ENCODE peak calls at places on chromosome 18, in four cellular contexts. One of them, this sample, is unnamed.

GRCh38 chr18:77016936-77017335 is 115.6 kb downstream of the MBP start:
- DNase-seq in pulmonary artery endothelial cell: no peak
- DNase-seq in midbrain: peak
- DNase-seq in NCI-H526 treated with DMSO at 0.1 percent for 48 hours: no peak
- DNase-seq in this sample: no peak

GRCh38 chr18:49045585-49045984 is 94.8 kb upstream of the SMAD7 start:
- DNase-seq in pulmonary artery endothelial cell: no peak
- DNase-seq in midbrain: no peak
- DNase-seq in NCI-H526 treated with DMSO at 0.1 percent for 48 hours: no peak
- DNase-seq in this sample: no peak

GRCh38 chr18:58158459-58158858 is 114.4 kb downstream of the NEDD4L start:
- DNase-seq in pulmonary artery endothelial cell: no peak
- DNase-seq in midbrain: no peak
- DNase-seq in NCI-H526 treated with DMSO at 0.1 percent for 48 hours: no peak
- DNase-seq in this sample: no peak

GRCh38 chr18:79792988-79793355 is 4.8 kb upstream of the KCNG2 start:
- DNase-seq in pulmonary artery endothelial cell: no peak
- DNase-seq in midbrain: no peak
- DNase-seq in NCI-H526 treated with DMSO at 0.1 percent for 48 hours: no peak
- DNase-seq in this sample: no peak

GRCh38 chr18:70175216-70175615 is 30.3 kb downstream of the RTTN start:
- DNase-seq in pulmonary artery endothelial cell: no peak
- DNase-seq in midbrain: no peak
- DNase-seq in NCI-H526 treated with DMSO at 0.1 percent for 48 hours: no peak
- DNase-seq in this sample: no peak

GRCh38 chr18:48949051-48949605 is 1.6 kb downstream of the SMAD7 start:
- DNase-seq in pulmonary artery endothelial cell: no peak
- DNase-seq in midbrain: no peak
- DNase-seq in NCI-H526 treated with DMSO at 0.1 percent for 48 hours: peak
- DNase-seq in this sample: no peak

GRCh38 chr18:23683671-23684070 is 5.6 kb upstream of the LAMA3 start:
- DNase-seq in pulmonary artery endothelial cell: no peak
- DNase-seq in midbrain: no peak
- DNase-seq in NCI-H526 treated with DMSO at 0.1 percent for 48 hours: no peak
- DNase-seq in this sample: no peak

GRCh38 chr18:58674863-58675472 is 3.7 kb downstream of the MALT1 start:
- DNase-seq in pulmonary artery endothelial cell: no peak
- DNase-seq in midbrain: no peak
- DNase-seq in NCI-H526 treated with DMSO at 0.1 percent for 48 hours: no peak
- DNase-seq in this sample: no peak

This sample was measured in DMS153.